ENCODE peak calls at places on chromosomes 7 and 10, in nine cellular contexts. K, E, F, H, S, B, D, M and W are unnamed samples.

GRCh38 chr10:1123972-1124371 is 67.8 kb downstream of the WDR37 start:
- DNase-seq in K (no peak), E (peak; percentile 1), F (no peak), H (no peak), S (no peak), B (no peak), D (no peak), M (no peak), W (no peak)

GRCh38 chr7:100400656-100401055 is 27.4 kb downstream of the PILRA start:
- DNase-seq in K (no peak), E (no peak), F (no peak), H (no peak), S (peak; percentile 13), B (no peak), D (no peak), M (peak; percentile 13), W (no peak)

GRCh38 chr10:30282226-30282625 is 66.9 kb downstream of the MTPAP start:
- DNase-seq in K (no peak), E (no peak), F (peak; percentile 35), H (no peak), S (no peak), B (no peak), D (no peak), M (no peak), W (no peak)

GRCh38 chr10:68562666-68563522 is 2.8 kb downstream of the TET1 start:
- DNase-seq in K (no peak), E (no peak), F (peak; percentile 70), H (peak; percentile 60), S (peak; percentile 66), B (no peak), D (no peak), M (peak; percentile 55), W (peak; percentile 64)

GRCh38 chr10:59865101-59865500 is 41.3 kb downstream of the CCDC6 start:
- DNase-seq in K (no peak), E (peak; percentile 42), F (peak; percentile 43), H (no peak), S (no peak), B (peak; percentile 3), D (no peak), M (peak; percentile 43), W (peak; percentile 46)

GRCh38 chr7:14309432-14309831 is 320.0 kb upstream of the ETV1 start:
- DNase-seq in K (no peak), E (no peak), F (no peak), H (no peak), S (no peak), B (no peak), D (no peak), M (no peak), W (no peak)

GRCh38 chr10:34049887-34050286 is 715.4 kb upstream of the NRP1 start:
- DNase-seq in K (no peak), E (no peak), F (peak; percentile 91), H (peak; percentile 38), S (peak; percentile 41), B (no peak), D (no peak), M (peak; percentile 38), W (peak; percentile 65)

GRCh38 chr7:92747041-92747835 is 89.1 kb downstream of the CDK6 start:
- DNase-seq in K (no peak), E (no peak), F (peak; percentile 56), H (peak; percentile 45), S (peak; percentile 69), B (no peak), D (no peak), M (no peak), W (no peak)

GRCh38 chr10:52785418-52785817 is 12.8 kb upstream of the MBL2 start:
- DNase-seq in K (no peak), E (no peak), F (no peak), H (no peak), S (no peak), B (no peak), D (no peak), M (no peak), W (no peak)

GRCh38 chr7:47634273-47634672 is 52.4 kb upstream of the TNS3 start:
- DNase-seq in K (no peak), E (no peak), F (no peak), H (no peak), S (peak; percentile 32), B (no peak), D (no peak), M (peak; percentile 46), W (peak; percentile 40)

GRCh38 chr7:141333459-141333858 is 217.8 kb upstream of the AGK start:
- DNase-seq in K (no peak), E (no peak), F (no peak), H (peak; percentile 10), S (no peak), B (no peak), D (no peak), M (peak; percentile 58), W (no peak)

GRCh38 chr7:42236266-42237161 is 495 bp downstream of the GLI3 start:
- DNase-seq in K (no peak), E (peak; percentile 57), F (peak; percentile 77), H (peak; percentile 73), S (peak; percentile 75), B (peak; percentile 13), D (peak; percentile 36), M (peak; percentile 83), W (peak; percentile 51)

GRCh38 chr10:79361721-79362397 is 14.6 kb downstream of the PPIF start:
- DNase-seq in K (no peak), E (no peak), F (no peak), H (no peak), S (no peak), B (no peak), D (no peak), M (no peak), W (peak; percentile 63)

GRCh38 chr10:75660833-75661232 is 229.4 kb downstream of the LRMDA start:
- DNase-seq in K (no peak), E (no peak), F (no peak), H (no peak), S (no peak), B (no peak), D (peak; percentile 20), M (peak; percentile 39), W (no peak)

GRCh38 chr10:79045566-79046175 is 23.1 kb upstream of the ZMIZ1 start:
- DNase-seq in K (no peak), E (no peak), F (no peak), H (no peak), S (no peak), B (no peak), D (no peak), M (no peak), W (no peak)

GRCh38 chr7:50068850-50069551 is 24.0 kb downstream of the ZPBP start:
- DNase-seq in K (peak; percentile 81), E (peak; percentile 13), F (peak; percentile 15), H (peak; percentile 67), S (peak; percentile 33), B (no peak), D (no peak), M (peak; percentile 87), W (no peak)

GRCh38 chr7:19268737-19269136 is 123.5 kb upstream of the FERD3L start:
- DNase-seq in K (no peak), E (no peak), F (peak; percentile 30), H (no peak), S (peak; percentile 13), B (no peak), D (no peak), M (no peak), W (peak; percentile 88)

GRCh38 chr7:76390092-76390491 is 19.4 kb downstream of the SSC4D start:
- DNase-seq in K (no peak), E (no peak), F (no peak), H (no peak), S (no peak), B (no peak), D (no peak), M (no peak), W (no peak)

GRCh38 chr7:126658684-126659083 is 594.1 kb downstream of the GRM8 start:
- DNase-seq in K (no peak), E (no peak), F (no peak), H (no peak), S (no peak), B (no peak), D (no peak), M (no peak), W (no peak)

GRCh38 chr10:33676606-33677005 is 342.1 kb upstream of the NRP1 start:
- DNase-seq in K (no peak), E (no peak), F (no peak), H (no peak), S (no peak), B (no peak), D (no peak), M (no peak), W (no peak)

GRCh38 chr7:80439894-80440811 is 71.7 kb downstream of the GNAT3 start:
- DNase-seq in K (no peak), E (no peak), F (peak; percentile 90), H (peak; percentile 67), S (peak; percentile 70), B (no peak), D (no peak), M (peak; percentile 16), W (peak; percentile 87)

GRCh38 chr7:81846398-81846797 is 76.6 kb upstream of the HGF start:
- DNase-seq in K (no peak), E (peak; percentile 11), F (peak; percentile 79), H (peak; percentile 31), S (peak; percentile 60), B (peak; percentile 2), D (no peak), M (peak; percentile 6), W (peak; percentile 90)

GRCh38 chr7:113321201-113321600 is 202.8 kb upstream of the SMIM30 start:
- DNase-seq in K (no peak), E (no peak), F (peak; percentile 14), H (no peak), S (peak; percentile 60), B (no peak), D (no peak), M (peak; percentile 30), W (no peak)